ENCODE peak calls at places on chromosomes 6 and 20, in five cellular contexts. One of them, this sample, is unnamed.

GRCh38 chr20:64112691-64113443 is 5.5 kb upstream of the NPBWR2 start:
- DNase-seq in T-helper 2 cell: no peak
- DNase-seq in skeletal muscle cell: no peak
- DNase-seq in effector memory CD8-positive, alpha-beta T cell: no peak
- DNase-seq in AG04450: no peak
- DNase-seq in this sample: no peak

GRCh38 chr6:122033564-122034181 is 365.8 kb upstream of the HSF2 start:
- DNase-seq in T-helper 2 cell: no peak
- DNase-seq in skeletal muscle cell: no peak
- DNase-seq in effector memory CD8-positive, alpha-beta T cell: no peak
- DNase-seq in AG04450: peak
- DNase-seq in this sample: peak

GRCh38 chr6:25038300-25038699 is 102.5 kb upstream of the RIPOR2 start:
- DNase-seq in T-helper 2 cell: no peak
- DNase-seq in skeletal muscle cell: no peak
- DNase-seq in effector memory CD8-positive, alpha-beta T cell: no peak
- DNase-seq in AG04450: no peak
- DNase-seq in this sample: no peak

GRCh38 chr6:1126036-1126435 is 185.9 kb upstream of the FOXQ1 start:
- DNase-seq in T-helper 2 cell: no peak
- DNase-seq in skeletal muscle cell: no peak
- DNase-seq in effector memory CD8-positive, alpha-beta T cell: no peak
- DNase-seq in AG04450: no peak
- DNase-seq in this sample: no peak

GRCh38 chr6:133033263-133033662 is 207.9 kb upstream of the EYA4 start:
- DNase-seq in T-helper 2 cell: no peak
- DNase-seq in skeletal muscle cell: peak
- DNase-seq in effector memory CD8-positive, alpha-beta T cell: no peak
- DNase-seq in AG04450: no peak
- DNase-seq in this sample: no peak

GRCh38 chr6:31308050-31308844 is 36.4 kb upstream of the HLA-C start:
- DNase-seq in T-helper 2 cell: peak
- DNase-seq in skeletal muscle cell: no peak
- DNase-seq in effector memory CD8-positive, alpha-beta T cell: peak
- DNase-seq in AG04450: no peak
- DNase-seq in this sample: no peak

GRCh38 chr20:40945189-40945588 is 83.4 kb upstream of the TOP1 start:
- DNase-seq in T-helper 2 cell: no peak
- DNase-seq in skeletal muscle cell: no peak
- DNase-seq in effector memory CD8-positive, alpha-beta T cell: no peak
- DNase-seq in AG04450: no peak
- DNase-seq in this sample: no peak

GRCh38 chr6:138161434-138162103 is at the start of gene ARFGEF3:
- DNase-seq in T-helper 2 cell: peak
- DNase-seq in skeletal muscle cell: no peak
- DNase-seq in effector memory CD8-positive, alpha-beta T cell: peak
- DNase-seq in AG04450: no peak
- DNase-seq in this sample: no peak

GRCh38 chr6:26553739-26554668 is 15.8 kb downstream of the HMGN4 start:
- DNase-seq in T-helper 2 cell: peak
- DNase-seq in skeletal muscle cell: peak
- DNase-seq in effector memory CD8-positive, alpha-beta T cell: peak
- DNase-seq in AG04450: peak
- DNase-seq in this sample: peak

GRCh38 chr6:128520436-128521301 is at the start of gene PTPRK:
- DNase-seq in T-helper 2 cell: peak
- DNase-seq in skeletal muscle cell: peak
- DNase-seq in effector memory CD8-positive, alpha-beta T cell: peak
- DNase-seq in AG04450: peak
- DNase-seq in this sample: no peak

GRCh38 chr6:16804007-16804303 is 42.7 kb upstream of the ATXN1 start:
- DNase-seq in T-helper 2 cell: no peak
- DNase-seq in skeletal muscle cell: no peak
- DNase-seq in effector memory CD8-positive, alpha-beta T cell: no peak
- DNase-seq in AG04450: no peak
- DNase-seq in this sample: no peak

GRCh38 chr6:32195902-32196681 is 3.6 kb upstream of the GPSM3 start:
- DNase-seq in T-helper 2 cell: peak
- DNase-seq in skeletal muscle cell: peak
- DNase-seq in effector memory CD8-positive, alpha-beta T cell: peak
- DNase-seq in AG04450: peak
- DNase-seq in this sample: no peak

GRCh38 chr6:16228709-16229665 is 9.4 kb upstream of the GMPR start:
- DNase-seq in T-helper 2 cell: no peak
- DNase-seq in skeletal muscle cell: no peak
- DNase-seq in effector memory CD8-positive, alpha-beta T cell: no peak
- DNase-seq in AG04450: no peak
- DNase-seq in this sample: no peak

GRCh38 chr6:44456070-44456965 is 68.8 kb downstream of the CDC5L start:
- DNase-seq in T-helper 2 cell: peak
- DNase-seq in skeletal muscle cell: no peak
- DNase-seq in effector memory CD8-positive, alpha-beta T cell: peak
- DNase-seq in AG04450: no peak
- DNase-seq in this sample: no peak

GRCh38 chr6:1267057-1267732 is 44.7 kb upstream of the FOXQ1 start:
- DNase-seq in T-helper 2 cell: no peak
- DNase-seq in skeletal muscle cell: peak
- DNase-seq in effector memory CD8-positive, alpha-beta T cell: no peak
- DNase-seq in AG04450: no peak
- DNase-seq in this sample: no peak